ENCODE peak calls at places on chromosomes 2 and 18, in four cellular contexts. B is nephron progenitor cell; J is stimulated activated CD4-positive, alpha-beta T cell treated with anti-CD3 and anti-CD28 coated beads, Interleukin-1b, Interleukin-23, amount 100 ng/mL, for 48 hours; A is RWPE1. Y is an unnamed sample.

GRCh38 chr2:120889936-120890335 is 154.3 kb downstream of the GLI2 start:
- DNase-seq in B (no peak), J (no peak), A (no peak), Y (no peak)

GRCh38 chr2:119647440-119648169 is 31.4 kb upstream of the TMEM177 start:
- DNase-seq in B (no peak), J (no peak), A (peak; percentile 53), Y (no peak)

GRCh38 chr18:58694720-58695468 is 23.6 kb downstream of the MALT1 start:
- DNase-seq in B (no peak), J (no peak), A (no peak), Y (no peak)

GRCh38 chr2:33215299-33215698 is 261.1 kb upstream of the RASGRP3 start:
- DNase-seq in B (no peak), J (no peak), A (no peak), Y (no peak)

GRCh38 chr18:32177530-32177929 is 12.3 kb upstream of the MEP1B start:
- DNase-seq in B (no peak), J (no peak), A (no peak), Y (no peak)

GRCh38 chr2:129548880-129549279 is 430.6 kb upstream of the RAB6C start:
- DNase-seq in B (no peak), J (no peak), A (no peak), Y (no peak)

GRCh38 chr2:22907330-22907729 is 477.6 kb upstream of the KLHL29 start:
- DNase-seq in B (no peak), J (no peak), A (no peak), Y (no peak)

GRCh38 chr18:24019641-24020331 is 5.2 kb downstream of the TTC39C start:
- DNase-seq in B (no peak), J (peak; percentile 62), A (no peak), Y (no peak)

GRCh38 chr2:182672471-182673165 is 43.4 kb upstream of the DNAJC10 start:
- DNase-seq in B (no peak), J (no peak), A (peak; percentile 22), Y (peak; percentile 23)

GRCh38 chr18:34647251-34647650 is 62.8 kb upstream of the DTNA start:
- DNase-seq in B (no peak), J (no peak), A (no peak), Y (peak; percentile 23)

GRCh38 chr2:20990446-20990988 is 53.4 kb downstream of the APOB start:
- DNase-seq in B (no peak), J (no peak), A (no peak), Y (no peak)

GRCh38 chr2:8767324-8767723 is 70.1 kb downstream of the KIDINS220 start:
- DNase-seq in B (no peak), J (no peak), A (no peak), Y (no peak)

GRCh38 chr2:70010222-70011111 is 49.0 kb upstream of the ASPRV1 start:
- DNase-seq in B (no peak), J (no peak), A (peak; percentile 26), Y (no peak)

GRCh38 chr2:210094787-210095186 is 76.4 kb downstream of the KANSL1L start:
- DNase-seq in B (no peak), J (no peak), A (no peak), Y (no peak)

GRCh38 chr18:77088977-77089795 is 43.4 kb downstream of the MBP start:
- DNase-seq in B (no peak), J (no peak), A (peak; percentile 76), Y (peak; percentile 81)

GRCh38 chr2:31909661-31910060 is 101.1 kb downstream of the MEMO1 start:
- DNase-seq in B (no peak), J (no peak), A (no peak), Y (no peak)

GRCh38 chr2:180472133-180472532 is 465.0 kb upstream of the CWC22 start:
- DNase-seq in B (no peak), J (no peak), A (no peak), Y (no peak)

GRCh38 chr2:71891719-71892118 is 255.9 kb downstream of the CYP26B1 start:
- DNase-seq in B (no peak), J (no peak), A (no peak), Y (no peak)

GRCh38 chr2:27185331-27186026 is 26.4 kb upstream of the ATRAID start:
- DNase-seq in B (no peak), J (no peak), A (no peak), Y (no peak)

GRCh38 chr2:43648979-43649701 is 12.1 kb downstream of the PLEKHH2 start:
- DNase-seq in B (no peak), J (no peak), A (no peak), Y (no peak)

GRCh38 chr2:101464841-101465240 is 10.1 kb downstream of the RFX8 start:
- DNase-seq in B (no peak), J (no peak), A (no peak), Y (no peak)

GRCh38 chr2:57460875-57461274 is 585.7 kb upstream of the VRK2 start:
- DNase-seq in B (no peak), J (no peak), A (no peak), Y (no peak)

GRCh38 chr2:83879127-83879526 is 580.0 kb downstream of the SUCLG1 start:
- DNase-seq in B (no peak), J (no peak), A (no peak), Y (no peak)

GRCh38 chr2:218746960-218747359 is 35.0 kb upstream of the CYP27A1 start:
- DNase-seq in B (no peak), J (no peak), A (no peak), Y (no peak)

GRCh38 chr18:49024808-49025361 is 74.1 kb upstream of the SMAD7 start:
- DNase-seq in B (no peak), J (no peak), A (no peak), Y (no peak)

GRCh38 chr2:167548396-167548795 is 660.1 kb downstream of the XIRP2 start:
- DNase-seq in B (no peak), J (no peak), A (no peak), Y (no peak)